ENCODE peak calls at places on chromosomes 16 and 17, in eight cellular contexts. Y, W, H, L, M, K, G and B are unnamed samples.

GRCh38 chr16:11417487-11417886 is 72.2 kb downstream of the RMI2 start:
- DNase-seq in W (no peak), Y (no peak), G (no peak), M (no peak), L (no peak), K (no peak), H (no peak), B (no peak)

GRCh38 chr17:45775148-45775547 is 9.0 kb upstream of the CRHR1 start:
- DNase-seq in Y (no peak), W (no peak), M (no peak), K (peak; percentile 51), H (no peak), L (no peak), G (no peak), B (no peak)

GRCh38 chr17:6392609-6393367 is 42.1 kb downstream of the AIPL1 start:
- DNase-seq in M (no peak), H (no peak), K (no peak), W (no peak), G (no peak), Y (no peak), L (no peak), B (no peak)

GRCh38 chr17:15263206-15263579 is 1.9 kb downstream of the PMP22 start:
- DNase-seq in K (no peak), G (peak; percentile 94), Y (peak; percentile 47), W (no peak), L (peak; percentile 57), M (no peak), H (peak; percentile 81), B (no peak)

GRCh38 chr17:49556183-49556943 is 19.3 kb upstream of the NXPH3 start:
- DNase-seq in H (peak; percentile 89), K (peak; percentile 15), M (peak; percentile 99), W (peak; percentile 71), G (peak; percentile 73), L (no peak), Y (peak; percentile 73), B (peak; percentile 83)

GRCh38 chr17:50169881-50170459 is 4.2 kb downstream of the SGCA start:
- DNase-seq in L (no peak), W (no peak), M (no peak), Y (no peak), H (no peak), K (no peak), G (no peak), B (no peak)

GRCh38 chr16:2855536-2855935 is 2.4 kb downstream of the PRSS22 start:
- DNase-seq in W (no peak), Y (no peak), K (no peak), M (no peak), H (no peak), G (no peak), L (no peak), B (no peak)

GRCh38 chr17:77796201-77796860 is 162.2 kb upstream of the TNRC6C start:
- DNase-seq in L (no peak), G (peak; percentile 81), K (no peak), Y (no peak), W (no peak), M (no peak), H (no peak), B (no peak)

GRCh38 chr17:2798679-2799078 is 2.4 kb downstream of the RAP1GAP2 start:
- DNase-seq in K (no peak), H (no peak), Y (no peak), G (no peak), M (peak; percentile 92), L (no peak), W (no peak), B (no peak)

GRCh38 chr17:58302919-58303551 is 22.3 kb upstream of the MPO start:
- DNase-seq in H (no peak), M (peak; percentile 65), Y (peak; percentile 10), W (no peak), G (no peak), L (no peak), K (no peak), B (no peak)

GRCh38 chr17:65674246-65675045 is 113.0 kb upstream of the AXIN2 start:
- DNase-seq in K (no peak), H (no peak), L (no peak), G (peak; percentile 9), W (no peak), M (no peak), Y (no peak), B (no peak)

GRCh38 chr16:73012341-73012740 is 35.6 kb downstream of the ZFHX3 start:
- DNase-seq in W (no peak), Y (no peak), M (no peak), L (no peak), G (no peak), H (no peak), K (no peak), B (no peak)

GRCh38 chr17:5000237-5000639 is 2.5 kb downstream of the KIF1C start:
- DNase-seq in L (no peak), W (no peak), K (no peak), M (no peak), H (peak; percentile 43), G (peak; percentile 27), Y (no peak), B (no peak)

GRCh38 chr17:2551928-2552327 is 40.2 kb upstream of the METTL16 start:
- DNase-seq in M (peak; percentile 71), L (no peak), K (no peak), W (no peak), H (no peak), Y (no peak), G (no peak), B (no peak)

GRCh38 chr17:57943645-57944044 is 11.6 kb downstream of the CUEDC1 start:
- DNase-seq in K (no peak), H (no peak), M (no peak), W (no peak), G (peak; percentile 35), Y (no peak), L (no peak), B (no peak)

GRCh38 chr16:84861671-84862070 is 41.9 kb downstream of the CRISPLD2 start:
- DNase-seq in K (no peak), L (no peak), M (no peak), W (no peak), Y (no peak), H (no peak), G (no peak), B (no peak)

GRCh38 chr17:4786111-4786491 is at the start of gene VMO1:
- DNase-seq in Y (no peak), G (peak; percentile 69), K (no peak), L (no peak), H (no peak), M (peak; percentile 77), W (no peak), B (no peak)

GRCh38 chr17:5537251-5537650 is 47.1 kb downstream of the NLRP1 start:
- DNase-seq in W (no peak), M (no peak), Y (no peak), L (no peak), G (no peak), H (no peak), K (no peak), B (no peak)

GRCh38 chr17:1762906-1763829 is 1.3 kb downstream of the SERPINF1 start:
- DNase-seq in K (no peak), G (peak; percentile 81), M (peak; percentile 80), L (no peak), W (no peak), Y (no peak), H (peak; percentile 58), B (no peak)

GRCh38 chr16:48041861-48042435 is 113.8 kb downstream of the ABCC12 start:
- DNase-seq in G (no peak), M (peak; percentile 81), K (peak; percentile 6), Y (no peak), W (no peak), H (no peak), L (no peak), B (no peak)

GRCh38 chr17:608911-609882 is 105.4 kb downstream of the VPS53 start:
- DNase-seq in K (no peak), M (no peak), L (no peak), H (no peak), Y (no peak), W (no peak), G (peak; percentile 9), B (no peak)

GRCh38 chr16:24800586-24800985 is 45.2 kb upstream of the SLC5A11 start:
- DNase-seq in L (no peak), G (peak; percentile 62), H (peak; percentile 23), Y (no peak), M (peak; percentile 56), W (no peak), K (no peak), B (no peak)

GRCh38 chr16:89534147-89534788 is 26.1 kb downstream of the SPG7 start:
- DNase-seq in K (no peak), W (no peak), G (peak; percentile 43), M (no peak), H (no peak), Y (no peak), L (no peak), B (no peak)

GRCh38 chr16:47229651-47230050 is 85.9 kb upstream of the NETO2 start:
- DNase-seq in M (no peak), W (no peak), Y (no peak), H (no peak), G (no peak), L (no peak), K (no peak), B (no peak)